ENCODE peak calls at places on chromosomes 1 and 21, in six cellular contexts. L, W, K, E, M and N are unnamed samples.

GRCh38 chr1:77467196-77467595 is 185.4 kb downstream of the AK5 start:
- DNase-seq in L (no peak), W (no peak), K (no peak), E (no peak), M (no peak), N (no peak)

GRCh38 chr1:16631248-16632043 is 18.1 kb upstream of the NBPF1 start:
- DNase-seq in L (peak), W (peak), K (no peak), E (no peak), M (no peak), N (no peak)

GRCh38 chr21:37994211-37994610 is 78.0 kb upstream of the KCNJ6 start:
- DNase-seq in L (no peak), W (no peak), K (no peak), E (no peak), M (no peak), N (no peak)

GRCh38 chr1:229258031-229258850 is 12.7 kb upstream of the RAB4A start:
- DNase-seq in L (peak), W (no peak), K (peak), E (peak), M (peak), N (no peak)

GRCh38 chr1:173249349-173249748 is 42.2 kb upstream of the TNFSF4 start:
- DNase-seq in L (peak), W (no peak), K (no peak), E (no peak), M (no peak), N (no peak)

GRCh38 chr1:107514841-107515240 is 374.0 kb downstream of the NTNG1 start:
- DNase-seq in L (no peak), W (no peak), K (no peak), E (no peak), M (no peak), N (no peak)

GRCh38 chr1:198437352-198437751 is 103.1 kb downstream of the ATP6V1G3 start:
- DNase-seq in L (peak), W (no peak), K (no peak), E (no peak), M (no peak), N (no peak)

GRCh38 chr1:179001451-179001850 is 24.2 kb upstream of the FAM20B start:
- DNase-seq in L (no peak), W (no peak), K (no peak), E (no peak), M (no peak), N (no peak)

GRCh38 chr1:54571326-54571725 is 23.3 kb downstream of the ACOT11 start:
- DNase-seq in L (no peak), W (peak), K (no peak), E (no peak), M (no peak), N (no peak)

GRCh38 chr1:38858833-38859560 is 575 bp downstream of the RRAGC start:
- DNase-seq in L (peak), W (peak), K (peak), E (no peak), M (no peak), N (peak)

GRCh38 chr1:34745666-34746065 is 9.2 kb upstream of the GJB5 start:
- DNase-seq in L (no peak), W (no peak), K (no peak), E (no peak), M (no peak), N (no peak)

GRCh38 chr1:44411861-44412260 is 6.8 kb downstream of the RNF220 start:
- DNase-seq in L (no peak), W (no peak), K (no peak), E (no peak), M (no peak), N (no peak)

GRCh38 chr21:36608251-36608650 is 90.7 kb upstream of the SIM2 start:
- DNase-seq in L (no peak), W (no peak), K (no peak), E (no peak), M (no peak), N (no peak)

GRCh38 chr1:201596101-201596868 is 57.4 kb downstream of the NAV1 start:
- DNase-seq in L (no peak), W (peak), K (no peak), E (no peak), M (no peak), N (no peak)

GRCh38 chr1:170203693-170204092 is 57.9 kb downstream of the NTMT2 start:
- DNase-seq in L (no peak), W (no peak), K (no peak), E (no peak), M (no peak), N (no peak)

GRCh38 chr1:20411196-20411980 is 74.6 kb downstream of the CAMK2N1 start:
- DNase-seq in L (peak), W (no peak), K (peak), E (no peak), M (no peak), N (no peak)

GRCh38 chr21:28099296-28099695 is 893.4 kb downstream of the LTN1 start:
- DNase-seq in L (peak), W (no peak), K (no peak), E (peak), M (no peak), N (no peak)

GRCh38 chr1:42046772-42047552 is 106.2 kb upstream of the GUCA2B start:
- DNase-seq in L (no peak), W (no peak), K (no peak), E (no peak), M (no peak), N (no peak)

GRCh38 chr1:217090073-217090911 is 367.1 kb upstream of the ESRRG start:
- DNase-seq in L (no peak), W (no peak), K (no peak), E (no peak), M (no peak), N (no peak)

GRCh38 chr1:119467857-119468666 is 38.9 kb upstream of the HSD3B1 start:
- DNase-seq in L (no peak), W (no peak), K (no peak), E (no peak), M (no peak), N (no peak)